ENCODE peak calls at places on chromosomes 13 and 19, in ten cellular contexts. P, F, U, K, V, C, Y, S, H and I are unnamed samples.
A peak's percentile ranks its signal among the peaks of the same experiment; 100 is the strongest.

GRCh38 chr13:33676700-33677048 is 141.3 kb upstream of the RFC3 start:
- DNase-seq in P (peak; percentile 71), F (peak; percentile 80), U (no peak), K (peak; percentile 78), V (peak; percentile 40), C (peak; percentile 37), Y (no peak), S (peak; percentile 1), H (no peak), I (no peak)

GRCh38 chr19:29539131-29539530 is 13.3 kb downstream of the VSTM2B start:
- DNase-seq in P (no peak), F (no peak), U (no peak), K (no peak), V (no peak), C (no peak), Y (no peak), S (no peak), H (no peak), I (no peak)

GRCh38 chr13:46267166-46267565 is 55.4 kb downstream of the LRRC63 start:
- DNase-seq in P (no peak), F (no peak), U (no peak), K (no peak), V (no peak), C (no peak), Y (no peak), S (no peak), H (no peak), I (no peak)

GRCh38 chr13:98143601-98144500 is 957 bp downstream of the FARP1 start:
- DNase-seq in P (peak; percentile 49), F (peak; percentile 22), U (no peak), K (no peak), V (no peak), C (peak; percentile 34), Y (no peak), S (no peak), H (no peak), I (no peak)

GRCh38 chr13:76516013-76516412 is 370.2 kb downstream of the KCTD12 start:
- DNase-seq in P (peak; percentile 74), F (no peak), U (no peak), K (no peak), V (peak; percentile 3), C (no peak), Y (no peak), S (peak; percentile 78), H (no peak), I (no peak)

GRCh38 chr19:3471954-3472655 is 8.2 kb downstream of the SMIM24 start:
- DNase-seq in P (peak; percentile 32), F (no peak), U (no peak), K (no peak), V (peak; percentile 44), C (peak; percentile 56), Y (peak; percentile 28), S (no peak), H (peak; percentile 19), I (no peak)

GRCh38 chr19:6732803-6733337 is 4.5 kb downstream of the GPR108 start:
- DNase-seq in P (no peak), F (no peak), U (no peak), K (no peak), V (no peak), C (no peak), Y (no peak), S (no peak), H (no peak), I (no peak)

GRCh38 chr19:34475975-34476594 is 5.5 kb upstream of the WTIP start:
- DNase-seq in P (no peak), F (peak; percentile 56), U (no peak), K (no peak), V (no peak), C (no peak), Y (no peak), S (no peak), H (no peak), I (no peak)

GRCh38 chr19:33550741-33551140 is 29.1 kb upstream of the PEPD start:
- DNase-seq in P (no peak), F (no peak), U (no peak), K (no peak), V (no peak), C (no peak), Y (no peak), S (no peak), H (no peak), I (no peak)

GRCh38 chr19:44575116-44575700 is 38.2 kb upstream of the IGSF23 start:
- DNase-seq in P (no peak), F (no peak), U (no peak), K (no peak), V (no peak), C (no peak), Y (no peak), S (no peak), H (no peak), I (no peak)

GRCh38 chr13:23558675-23559536 is 11.3 kb upstream of the TNFRSF19 start:
- DNase-seq in P (peak; percentile 96), F (peak; percentile 93), U (no peak), K (no peak), V (peak; percentile 58), C (peak; percentile 69), Y (no peak), S (peak; percentile 58), H (no peak), I (peak; percentile 3)

GRCh38 chr19:49847731-49848696 is 2.9 kb upstream of the PTOV1 start:
- DNase-seq in P (peak; percentile 85), F (peak; percentile 72), U (no peak), K (no peak), V (peak; percentile 47), C (no peak), Y (no peak), S (peak; percentile 49), H (no peak), I (no peak)